ENCODE peak calls at places on chromosomes 4 and X, in eight cellular contexts. X, P, M, A, R, G, I and J are unnamed samples.
A peak's percentile ranks its signal among the peaks of the same experiment; 100 is the strongest.

GRCh38 chrX:104270916-104271512 is 16.3 kb upstream of the ESX1 start:
- DNase-seq in R (peak; percentile 33), G (no peak), X (peak; percentile 34), I (peak; percentile 63), P (no peak), M (no peak), A (peak; percentile 21), J (peak; percentile 16)

GRCh38 chrX:68018248-68019203 is 414.8 kb downstream of the OPHN1 start:
- DNase-seq in A (no peak), R (no peak), I (peak; percentile 50), M (no peak), G (no peak), X (no peak), P (no peak), J (peak; percentile 10)

GRCh38 chr4:189049682-189050081 is 891.0 kb upstream of the FRG1 start:
- DNase-seq in P (no peak), I (no peak), R (no peak), X (no peak), G (no peak), M (no peak), A (no peak), J (no peak)

GRCh38 chrX:46257451-46257879 is 287.8 kb downstream of the ZNF674 start:
- DNase-seq in X (no peak), I (no peak), A (no peak), M (no peak), P (no peak), R (no peak), G (no peak), J (no peak)

GRCh38 chr4:62898115-62898514 is 1511.1 kb downstream of the TECRL start:
- DNase-seq in A (no peak), M (peak; percentile 71), R (no peak), I (no peak), X (no peak), P (no peak), G (no peak), J (no peak)

GRCh38 chr4:65665951-65666523 is 4.3 kb downstream of the EPHA5 start:
- DNase-seq in A (no peak), X (no peak), R (no peak), G (no peak), I (no peak), M (no peak), P (no peak), J (peak; percentile 15)

GRCh38 chr4:107148922-107149321 is 112.8 kb upstream of the DKK2 start:
- DNase-seq in R (no peak), M (no peak), X (no peak), G (no peak), A (no peak), I (no peak), P (no peak), J (no peak)

GRCh38 chr4:128979934-128980333 is 113.4 kb downstream of the SCLT1 start:
- DNase-seq in X (no peak), G (no peak), A (no peak), R (no peak), I (no peak), P (no peak), M (no peak), J (peak; percentile 1)

GRCh38 chr4:139851639-139852038 is 186.0 kb downstream of the MGST2 start:
- DNase-seq in X (no peak), M (no peak), P (no peak), A (no peak), G (no peak), I (no peak), R (no peak), J (no peak)

GRCh38 chr4:183404016-183404415 is 40.4 kb upstream of the CDKN2AIP start:
- DNase-seq in X (no peak), G (no peak), R (no peak), I (no peak), A (no peak), P (no peak), M (no peak), J (no peak)

GRCh38 chr4:37477126-37477525 is 209.1 kb downstream of the RELL1 start:
- DNase-seq in X (no peak), G (no peak), A (no peak), I (no peak), M (no peak), R (no peak), P (no peak), J (no peak)

GRCh38 chr4:31984872-31985271 is 1264.7 kb downstream of the PCDH7 start:
- DNase-seq in G (no peak), X (no peak), M (no peak), P (no peak), R (no peak), I (no peak), A (no peak), J (no peak)

GRCh38 chrX:42149786-42150185 is 226.4 kb upstream of the CASK start:
- DNase-seq in I (no peak), G (no peak), R (no peak), A (no peak), X (no peak), P (no peak), M (no peak), J (no peak)

GRCh38 chrX:39519566-39520301 is 578.0 kb downstream of the BCOR start:
- DNase-seq in M (no peak), X (no peak), G (no peak), R (no peak), P (no peak), I (no peak), A (no peak), J (no peak)

GRCh38 chr4:181289203-181289602 is 954.0 kb upstream of the TENM3 start:
- DNase-seq in A (no peak), G (no peak), I (no peak), R (no peak), P (no peak), M (no peak), X (no peak), J (no peak)

GRCh38 chr4:76658231-76659102 is 223.4 kb downstream of the SHROOM3 start:
- DNase-seq in M (no peak), X (no peak), R (no peak), I (no peak), P (no peak), G (no peak), A (no peak), J (no peak)
- TF ChIP-seq POLR2A in M (no peak), X (no peak), R (no peak), I (no peak), P (no peak), G (no peak), A (no peak), J (no peak)

GRCh38 chr4:88822034-88822433 is 124.4 kb upstream of the NAP1L5 start:
- DNase-seq in I (no peak), P (no peak), G (no peak), R (no peak), M (no peak), A (no peak), X (no peak), J (no peak)

GRCh38 chr4:88818650-88819470 is 121.2 kb upstream of the NAP1L5 start:
- DNase-seq in I (peak; percentile 70), A (peak; percentile 39), R (peak; percentile 64), X (peak; percentile 58), G (no peak), P (no peak), M (no peak), J (no peak)

GRCh38 chr4:88827442-88827841 is 129.8 kb upstream of the NAP1L5 start:
- DNase-seq in M (no peak), X (no peak), G (no peak), A (no peak), P (no peak), R (no peak), I (no peak), J (no peak)

GRCh38 chr4:88820723-88821368 is 123.2 kb upstream of the NAP1L5 start:
- DNase-seq in M (no peak), X (no peak), G (no peak), R (no peak), P (no peak), I (no peak), A (no peak), J (no peak)

DNA sequence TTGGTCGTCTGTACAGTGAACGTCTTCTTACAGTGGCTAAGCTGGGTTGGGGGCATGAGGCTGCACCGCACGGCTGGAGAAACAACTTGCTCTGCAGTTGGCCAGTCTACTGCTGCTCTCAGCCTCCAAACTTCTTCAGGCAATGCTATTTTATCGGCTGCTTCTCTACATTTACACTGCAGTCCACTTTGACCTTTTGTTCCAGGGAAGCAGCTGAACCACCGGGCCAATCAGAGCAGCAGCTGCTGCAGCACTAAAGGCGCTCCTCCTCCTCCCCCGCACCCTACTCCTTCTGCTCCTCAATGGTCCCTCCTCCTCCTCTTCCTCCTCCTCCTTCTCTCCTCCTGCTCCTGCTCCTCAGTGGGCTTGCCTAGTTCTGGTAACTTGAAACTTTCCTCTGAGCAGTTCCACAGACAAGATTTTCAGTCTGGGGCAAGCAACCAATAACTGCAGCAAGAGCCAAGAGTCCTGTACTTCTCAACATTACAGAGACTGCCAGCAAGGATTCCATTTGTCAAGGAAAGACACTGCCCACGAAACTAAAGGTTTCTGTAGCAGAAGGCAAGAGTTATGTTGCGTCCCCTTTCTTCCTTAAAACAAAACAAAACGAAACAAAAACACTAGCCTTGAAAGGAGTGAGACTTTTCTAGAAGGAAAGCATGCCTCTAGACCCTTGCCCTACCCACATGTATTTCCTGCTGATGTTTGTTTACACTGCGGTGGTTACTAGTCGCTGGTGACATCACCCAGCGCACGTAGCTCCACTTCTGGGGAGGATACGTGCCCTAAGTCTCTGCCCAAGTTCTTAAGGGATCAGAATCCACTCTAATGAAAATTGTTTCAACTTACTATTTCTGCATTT is 125.7 kb upstream of the NAP1L5 start:
- DNase-seq in R (peak; percentile 83), A (peak; percentile 91), I (peak; percentile 98), X (peak; percentile 92), G (peak; percentile 70), P (no peak), M (peak; percentile 91), J (peak; percentile 22)
- TF ChIP-seq POLR2A in R (peak; percentile 83), A (no peak), I (peak; percentile 64), X (peak; percentile 57), G (peak; percentile 7), P (no peak), M (no peak), J (no peak)

GRCh38 chr4:15898902-15899301 is 39.6 kb downstream of the FGFBP1 start:
- DNase-seq in M (no peak), I (no peak), A (no peak), G (no peak), P (no peak), X (no peak), R (no peak), J (no peak)
- TF ChIP-seq POLR2A in M (no peak), I (no peak), A (no peak), G (no peak), P (no peak), X (no peak), R (no peak), J (no peak)

GRCh38 chr4:103318327-103318726 is 120.2 kb upstream of the CENPE start:
- DNase-seq in I (no peak), P (no peak), M (no peak), A (no peak), R (no peak), G (no peak), X (no peak), J (no peak)
- TF ChIP-seq POLR2A in I (no peak), P (no peak), M (no peak), A (no peak), R (no peak), G (no peak), X (no peak), J (no peak)